ENCODE peak calls at places on chromosomes 4 and X, in five cellular contexts. One of them, this sample, is unnamed.

GRCh38 chr4:118807659-118808058 is 28.3 kb downstream of the SEC24D start:
- DNase-seq in anterior cingulate cortex: no peak
- DNase-seq in HFFc6: no peak
- DNase-seq in T-helper 17 cell: no peak
- DNase-seq in psoas muscle: no peak
- DNase-seq in this sample: no peak

GRCh38 chr4:11650801-11651596 is 222.3 kb upstream of the HS3ST1 start:
- DNase-seq in anterior cingulate cortex: peak; percentile 11
- DNase-seq in HFFc6: no peak
- DNase-seq in T-helper 17 cell: no peak
- DNase-seq in psoas muscle: no peak
- DNase-seq in this sample: no peak

GRCh38 chrX:19888419-19888879 is 1.0 kb upstream of the SH3KBP1 start:
- DNase-seq in anterior cingulate cortex: no peak
- DNase-seq in T-helper 17 cell: peak; percentile 12
- DNase-seq in HFFc6: peak; percentile 64
- DNase-seq in psoas muscle: no peak
- DNase-seq in this sample: peak; percentile 77

GRCh38 chr4:106604319-106605051 is 235.9 kb upstream of the GIMD1 start:
- DNase-seq in HFFc6: no peak
- DNase-seq in psoas muscle: no peak
- DNase-seq in anterior cingulate cortex: no peak
- DNase-seq in T-helper 17 cell: no peak
- DNase-seq in this sample: no peak

GRCh38 chr4:24722026-24722568 is 73.3 kb upstream of the SOD3 start:
- DNase-seq in T-helper 17 cell: no peak
- DNase-seq in psoas muscle: no peak
- DNase-seq in HFFc6: no peak
- DNase-seq in anterior cingulate cortex: no peak
- DNase-seq in this sample: no peak

GRCh38 chr4:52377563-52377962 is 281.5 kb downstream of the USP46 start:
- DNase-seq in T-helper 17 cell: no peak
- DNase-seq in HFFc6: no peak
- DNase-seq in psoas muscle: no peak
- DNase-seq in anterior cingulate cortex: no peak
- DNase-seq in this sample: no peak

GRCh38 chr4:94127707-94128328 is 79.8 kb upstream of the SMARCAD1 start:
- DNase-seq in T-helper 17 cell: no peak
- DNase-seq in anterior cingulate cortex: no peak
- DNase-seq in psoas muscle: no peak
- DNase-seq in HFFc6: peak; percentile 3
- DNase-seq in this sample: peak; percentile 22

GRCh38 chr4:71765349-71765748 is 18.5 kb downstream of the GC start:
- DNase-seq in psoas muscle: no peak
- DNase-seq in T-helper 17 cell: no peak
- DNase-seq in anterior cingulate cortex: no peak
- DNase-seq in HFFc6: no peak
- DNase-seq in this sample: no peak

GRCh38 chrX:72125331-72126047 is 6.2 kb downstream of the RTL5 start:
- DNase-seq in psoas muscle: no peak
- DNase-seq in HFFc6: no peak
- DNase-seq in anterior cingulate cortex: no peak
- DNase-seq in T-helper 17 cell: no peak
- DNase-seq in this sample: no peak

GRCh38 chr4:59712474-59712873 is 1487.7 kb upstream of the ADGRL3 start:
- DNase-seq in psoas muscle: no peak
- DNase-seq in anterior cingulate cortex: no peak
- DNase-seq in T-helper 17 cell: no peak
- DNase-seq in HFFc6: no peak
- DNase-seq in this sample: no peak

GRCh38 chr4:94416981-94417380 is 34.8 kb upstream of the PDLIM5 start:
- DNase-seq in HFFc6: no peak
- DNase-seq in T-helper 17 cell: no peak
- DNase-seq in anterior cingulate cortex: no peak
- DNase-seq in psoas muscle: no peak
- DNase-seq in this sample: no peak

GRCh38 chrX:147897117-147897516 is 14.6 kb upstream of the FMR1 start:
- DNase-seq in psoas muscle: no peak
- DNase-seq in anterior cingulate cortex: no peak
- DNase-seq in T-helper 17 cell: no peak
- DNase-seq in HFFc6: no peak
- DNase-seq in this sample: no peak

GRCh38 chrX:149916745-149917392 is 12.5 kb upstream of the HSFX4 start:
- DNase-seq in anterior cingulate cortex: no peak
- DNase-seq in HFFc6: no peak
- DNase-seq in psoas muscle: no peak
- DNase-seq in T-helper 17 cell: no peak
- DNase-seq in this sample: no peak

GRCh38 chrX:18076434-18076833 is 144.3 kb downstream of the BEND2 start:
- DNase-seq in anterior cingulate cortex: no peak
- DNase-seq in T-helper 17 cell: no peak
- DNase-seq in HFFc6: no peak
- DNase-seq in psoas muscle: no peak
- DNase-seq in this sample: no peak

GRCh38 chr4:120765271-120765985 is 157.1 kb downstream of the PRDM5 start:
- DNase-seq in T-helper 17 cell: no peak
- DNase-seq in HFFc6: no peak
- DNase-seq in psoas muscle: no peak
- DNase-seq in anterior cingulate cortex: no peak
- DNase-seq in this sample: no peak

GRCh38 chr4:15805583-15806517 is 27.7 kb downstream of the CD38 start:
- DNase-seq in anterior cingulate cortex: peak; percentile 2
- DNase-seq in T-helper 17 cell: no peak
- DNase-seq in psoas muscle: no peak
- DNase-seq in HFFc6: peak; percentile 56
- DNase-seq in this sample: peak; percentile 57

GRCh38 chr4:118942465-118942864 is 53.8 kb downstream of the SYNPO2 start:
- DNase-seq in psoas muscle: peak; percentile 28
- DNase-seq in T-helper 17 cell: no peak
- DNase-seq in anterior cingulate cortex: no peak
- DNase-seq in HFFc6: peak; percentile 57
- DNase-seq in this sample: peak; percentile 58

GRCh38 chr4:69984030-69984443 is 11.7 kb upstream of the STATH start:
- DNase-seq in psoas muscle: no peak
- DNase-seq in T-helper 17 cell: no peak
- DNase-seq in anterior cingulate cortex: no peak
- DNase-seq in HFFc6: no peak
- DNase-seq in this sample: no peak

GRCh38 chr4:31283689-31284088 is 563.5 kb downstream of the PCDH7 start:
- DNase-seq in anterior cingulate cortex: no peak
- DNase-seq in T-helper 17 cell: no peak
- DNase-seq in psoas muscle: no peak
- DNase-seq in HFFc6: no peak
- DNase-seq in this sample: no peak

GRCh38 chr4:37620174-37620573 is 66.0 kb downstream of the RELL1 start:
- DNase-seq in anterior cingulate cortex: no peak
- DNase-seq in HFFc6: no peak
- DNase-seq in psoas muscle: no peak
- DNase-seq in T-helper 17 cell: no peak
- DNase-seq in this sample: no peak

GRCh38 chr4:6196324-6196723 is 4.0 kb downstream of the JAKMIP1 start:
- DNase-seq in T-helper 17 cell: no peak
- DNase-seq in psoas muscle: no peak
- DNase-seq in anterior cingulate cortex: no peak
- DNase-seq in HFFc6: no peak
- DNase-seq in this sample: no peak

GRCh38 chr4:174377613-174378012 is 93.9 kb downstream of the CEP44 start:
- DNase-seq in HFFc6: no peak
- DNase-seq in anterior cingulate cortex: no peak
- DNase-seq in T-helper 17 cell: no peak
- DNase-seq in psoas muscle: no peak
- DNase-seq in this sample: no peak

GRCh38 chrX:40996886-40997530 is 88.2 kb upstream of the USP9X start:
- DNase-seq in psoas muscle: no peak
- DNase-seq in anterior cingulate cortex: no peak
- DNase-seq in HFFc6: peak; percentile 32
- DNase-seq in T-helper 17 cell: no peak
- DNase-seq in this sample: peak; percentile 58

GRCh38 chrX:49761481-49761880 is 65.7 kb upstream of the PAGE1 start:
- DNase-seq in HFFc6: no peak
- DNase-seq in anterior cingulate cortex: no peak
- DNase-seq in T-helper 17 cell: no peak
- DNase-seq in psoas muscle: no peak
- DNase-seq in this sample: peak; percentile 0

GRCh38 chr4:2284934-2285664 is 23.2 kb upstream of the MXD4 start:
- DNase-seq in psoas muscle: peak; percentile 7
- DNase-seq in anterior cingulate cortex: no peak
- DNase-seq in HFFc6: peak; percentile 25
- DNase-seq in T-helper 17 cell: peak; percentile 1
- DNase-seq in this sample: peak; percentile 42

GRCh38 chrX:105018865-105019264 is 201.6 kb downstream of the TEX13A start:
- DNase-seq in psoas muscle: no peak
- DNase-seq in HFFc6: no peak
- DNase-seq in anterior cingulate cortex: no peak
- DNase-seq in T-helper 17 cell: no peak
- DNase-seq in this sample: no peak

GRCh38 chr4:112031712-112032328 is 113.4 kb upstream of the FAM241A start:
- DNase-seq in HFFc6: peak; percentile 58
- DNase-seq in T-helper 17 cell: no peak
- DNase-seq in anterior cingulate cortex: no peak
- DNase-seq in psoas muscle: no peak
- DNase-seq in this sample: peak; percentile 58

This sample was measured in EL.